ENCODE peak calls at places on chromosomes 5 and 9, in nine cellular contexts. G, W, V, M, A, L, F, X and B are unnamed samples.

GRCh38 chr9:93039976-93040375 is 18.5 kb upstream of the SUSD3 start:
- DNase-seq in G (no peak), W (no peak), V (no peak), M (no peak), A (no peak), L (no peak), F (no peak), X (no peak), B (no peak)

GRCh38 chr5:127959152-127959764 is 124.3 kb upstream of the SLC12A2 start:
- DNase-seq in G (peak), W (peak), V (peak), M (peak), A (no peak), L (peak), F (peak), X (peak), B (no peak)

GRCh38 chr5:79036769-79037168 is 32.7 kb downstream of the DMGDH start:
- DNase-seq in G (no peak), W (no peak), V (no peak), M (no peak), A (no peak), L (no peak), F (no peak), X (no peak), B (no peak)

GRCh38 chr9:79764377-79764776 is 192.6 kb downstream of the TLE4 start:
- DNase-seq in G (peak), W (no peak), V (peak), M (no peak), A (no peak), L (no peak), F (peak), X (no peak), B (peak)

GRCh38 chr5:55004728-55005127 is 19.3 kb upstream of the GZMK start:
- DNase-seq in G (peak), W (no peak), V (peak), M (no peak), A (no peak), L (no peak), F (peak), X (no peak), B (no peak)

GRCh38 chr5:156802501-156802900 is 47.6 kb upstream of the PPP1R2B start:
- DNase-seq in G (no peak), W (no peak), V (no peak), M (no peak), A (no peak), L (no peak), F (no peak), X (no peak), B (no peak)

GRCh38 chr5:119355636-119356383 is at the start of gene TNFAIP8:
- DNase-seq in G (peak), W (peak), V (peak), M (peak), A (peak), L (no peak), F (peak), X (peak), B (no peak)

GRCh38 chr5:82917584-82917983 is 159.6 kb downstream of the TMEM167A start:
- DNase-seq in G (no peak), W (no peak), V (no peak), M (no peak), A (peak), L (no peak), F (no peak), X (no peak), B (no peak)

GRCh38 chr5:157574456-157575095 is 999 bp downstream of the ADAM19 start:
- DNase-seq in G (peak), W (peak), V (peak), M (no peak), A (peak), L (no peak), F (no peak), X (peak), B (no peak)

GRCh38 chr5:168106008-168106761 is 185.3 kb upstream of the WWC1 start:
- DNase-seq in G (peak), W (no peak), V (peak), M (no peak), A (no peak), L (no peak), F (peak), X (no peak), B (peak)

GRCh38 chr9:8613346-8613825 is 813.8 kb upstream of the DMAC1 start:
- DNase-seq in G (peak), W (no peak), V (no peak), M (no peak), A (no peak), L (no peak), F (peak), X (no peak), B (no peak)

GRCh38 chr5:58452566-58453258 is 7.2 kb downstream of the PLK2 start:
- DNase-seq in G (peak), W (no peak), V (peak), M (no peak), A (no peak), L (no peak), F (no peak), X (no peak), B (no peak)

GRCh38 chr5:24750356-24750755 is 105.6 kb upstream of the CDH10 start:
- DNase-seq in G (no peak), W (no peak), V (no peak), M (no peak), A (no peak), L (no peak), F (no peak), X (no peak), B (no peak)

GRCh38 chr5:51556833-51557232 is 173.6 kb downstream of the ISL1 start:
- DNase-seq in G (no peak), W (no peak), V (no peak), M (no peak), A (no peak), L (no peak), F (no peak), X (no peak), B (no peak)

GRCh38 chr5:135650081-135650480 is 71.3 kb upstream of the CXCL14 start:
- DNase-seq in G (no peak), W (no peak), V (no peak), M (no peak), A (no peak), L (no peak), F (no peak), X (no peak), B (no peak)

GRCh38 chr5:68533571-68534051 is 318.1 kb downstream of the PIK3R1 start:
- DNase-seq in G (no peak), W (no peak), V (no peak), M (no peak), A (no peak), L (no peak), F (no peak), X (no peak), B (no peak)

DNA sequence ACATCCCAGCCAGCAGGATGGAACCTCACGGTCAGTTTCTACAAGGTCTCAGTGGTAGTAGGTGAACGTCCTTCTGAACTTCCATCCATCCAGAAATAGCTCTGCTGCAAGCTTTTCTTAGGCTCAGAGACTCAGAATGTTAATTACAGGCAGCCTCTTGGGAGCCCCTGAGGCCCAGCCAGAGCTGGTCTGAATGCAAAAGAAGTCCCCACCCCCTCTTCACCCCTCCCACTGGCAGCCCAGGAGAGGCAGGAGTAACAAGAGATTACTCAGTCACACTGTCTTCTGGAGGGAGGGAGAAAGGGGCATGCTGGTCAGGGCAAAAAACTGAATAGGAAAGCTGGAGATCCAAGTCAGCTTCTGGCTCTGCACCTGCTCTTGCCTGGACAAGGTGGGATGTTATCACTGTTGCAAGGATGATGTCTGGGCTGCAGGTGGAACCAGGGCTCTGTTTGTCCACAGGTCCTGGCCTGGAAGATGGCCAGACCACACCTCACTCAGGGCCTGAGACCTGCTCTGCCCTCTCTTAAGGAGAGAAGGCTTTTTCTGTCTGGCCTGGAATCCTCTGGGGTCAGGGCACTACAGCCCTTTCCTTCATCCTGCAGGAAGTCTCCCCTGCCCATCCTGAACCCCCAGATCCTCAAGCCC is 9.1 kb downstream of the ENHO start:
- DNase-seq in G (peak), W (no peak), V (no peak), M (no peak), A (no peak), L (no peak), F (peak), X (no peak), B (no peak)
- TF ChIP-seq CTCF in G (no peak), W (no peak), V (no peak), M (no peak), A (no peak), L (no peak), F (no peak), X (no peak), B (no peak)

GRCh38 chr9:96877269-96877668 is 23.0 kb upstream of the ZNF782 start:
- DNase-seq in G (no peak), W (no peak), V (no peak), M (no peak), A (no peak), L (no peak), F (no peak), X (no peak), B (no peak)
- TF ChIP-seq CTCF in G (no peak), W (no peak), V (no peak), M (no peak), A (no peak), L (no peak), F (no peak), X (no peak), B (no peak)

GRCh38 chr9:137213160-137214060 is 7.9 kb downstream of the NDOR1 start:
- DNase-seq in G (no peak), W (no peak), V (no peak), M (no peak), A (no peak), L (no peak), F (peak), X (no peak), B (no peak)
- TF ChIP-seq CTCF in G (no peak), W (no peak), V (peak), M (no peak), A (no peak), L (no peak), F (no peak), X (peak), B (peak)

GRCh38 chr5:15191012-15191411 is 309.0 kb upstream of the FBXL7 start:
- DNase-seq in G (peak), W (no peak), V (no peak), M (no peak), A (no peak), L (no peak), F (no peak), X (no peak), B (no peak)
- TF ChIP-seq CTCF in G (peak), W (no peak), V (no peak), M (no peak), A (no peak), L (no peak), F (no peak), X (no peak), B (no peak)